ENCODE peak calls at places on chromosome 18, in five cellular contexts. One of them, this sample, is unnamed.

GRCh38 chr18:32439802-32440201 is 30.9 kb downstream of the GAREM1 start:
- DNase-seq in Panc1: no peak
- DNase-seq in NCI-H2081: peak; percentile 10
- DNase-seq in NCI-H345: no peak
- DNase-seq in foreskin fibroblast: no peak
- DNase-seq in this sample: peak; percentile 3

GRCh38 chr18:79631761-79632446 is 47.7 kb upstream of the CTDP1 start:
- DNase-seq in NCI-H2081: no peak
- DNase-seq in foreskin fibroblast: no peak
- DNase-seq in Panc1: no peak
- DNase-seq in NCI-H345: no peak
- DNase-seq in this sample: no peak

GRCh38 chr18:44709297-44710117 is 28.8 kb downstream of the SETBP1 start:
- DNase-seq in foreskin fibroblast: no peak
- DNase-seq in NCI-H2081: no peak
- DNase-seq in NCI-H345: no peak
- DNase-seq in Panc1: no peak
- DNase-seq in this sample: no peak

GRCh38 chr18:23503967-23504352 is 649 bp downstream of the RMC1 start:
- DNase-seq in NCI-H2081: no peak
- DNase-seq in Panc1: no peak
- DNase-seq in NCI-H345: no peak
- DNase-seq in foreskin fibroblast: no peak
- DNase-seq in this sample: no peak

GRCh38 chr18:39945076-39945475 is 2010.0 kb upstream of the PIK3C3 start:
- DNase-seq in NCI-H345: no peak
- DNase-seq in NCI-H2081: no peak
- DNase-seq in Panc1: no peak
- DNase-seq in foreskin fibroblast: no peak
- DNase-seq in this sample: no peak

GRCh38 chr18:74742573-74742972 is 144.9 kb downstream of the ZNF407 start:
- DNase-seq in foreskin fibroblast: peak; percentile 8
- DNase-seq in Panc1: no peak
- DNase-seq in NCI-H2081: no peak
- DNase-seq in NCI-H345: no peak
- DNase-seq in this sample: no peak

GRCh38 chr18:44599409-44599808 is 81.3 kb upstream of the SETBP1 start:
- DNase-seq in NCI-H2081: no peak
- DNase-seq in Panc1: no peak
- DNase-seq in NCI-H345: no peak
- DNase-seq in foreskin fibroblast: no peak
- DNase-seq in this sample: no peak

GRCh38 chr18:79583984-79584401 is 95.6 kb upstream of the CTDP1 start:
- DNase-seq in NCI-H2081: no peak
- DNase-seq in NCI-H345: peak; percentile 10
- DNase-seq in foreskin fibroblast: no peak
- DNase-seq in Panc1: no peak
- DNase-seq in this sample: no peak

GRCh38 chr18:77105680-77106079 is 26.9 kb downstream of the MBP start:
- DNase-seq in NCI-H345: no peak
- DNase-seq in foreskin fibroblast: no peak
- DNase-seq in NCI-H2081: no peak
- DNase-seq in Panc1: no peak
- DNase-seq in this sample: no peak

GRCh38 chr18:75502286-75502685 is 74.8 kb upstream of the SMIM21 start:
- DNase-seq in NCI-H345: no peak
- DNase-seq in Panc1: no peak
- DNase-seq in NCI-H2081: no peak
- DNase-seq in foreskin fibroblast: no peak
- DNase-seq in this sample: no peak

GRCh38 chr18:76932026-76932819 is 109.9 kb downstream of the ZNF236 start:
- DNase-seq in Panc1: no peak
- DNase-seq in NCI-H345: no peak
- DNase-seq in NCI-H2081: no peak
- DNase-seq in foreskin fibroblast: peak; percentile 83
- DNase-seq in this sample: no peak

GRCh38 chr18:59695551-59695950 is 1.7 kb downstream of the CCBE1 start:
- DNase-seq in Panc1: no peak
- DNase-seq in NCI-H345: no peak
- DNase-seq in foreskin fibroblast: no peak
- DNase-seq in NCI-H2081: no peak
- DNase-seq in this sample: no peak

GRCh38 chr18:34880882-34881852 is 160.0 kb upstream of the MAPRE2 start:
- DNase-seq in NCI-H2081: no peak
- DNase-seq in foreskin fibroblast: no peak
- DNase-seq in Panc1: no peak
- DNase-seq in NCI-H345: no peak
- DNase-seq in this sample: peak; percentile 19

GRCh38 chr18:27695509-27695908 is 481.4 kb downstream of the CDH2 start:
- DNase-seq in Panc1: no peak
- DNase-seq in NCI-H2081: no peak
- DNase-seq in NCI-H345: no peak
- DNase-seq in foreskin fibroblast: no peak
- DNase-seq in this sample: no peak

GRCh38 chr18:58978916-58979315 is 114.2 kb downstream of the ZNF532 start:
- DNase-seq in NCI-H345: no peak
- DNase-seq in foreskin fibroblast: no peak
- DNase-seq in NCI-H2081: no peak
- DNase-seq in Panc1: no peak
- DNase-seq in this sample: no peak

GRCh38 chr18:1585881-1586488 is 681.3 kb downstream of the ADCYAP1 start:
- DNase-seq in NCI-H2081: peak; percentile 46
- DNase-seq in Panc1: no peak
- DNase-seq in NCI-H345: peak; percentile 56
- DNase-seq in foreskin fibroblast: no peak
- DNase-seq in this sample: peak; percentile 30

GRCh38 chr18:9965711-9966624 is 52.2 kb downstream of the VAPA start:
- DNase-seq in foreskin fibroblast: no peak
- DNase-seq in NCI-H345: no peak
- DNase-seq in NCI-H2081: no peak
- DNase-seq in Panc1: no peak
- DNase-seq in this sample: no peak

This sample was measured in SW 1271.